ENCODE peak calls at places on chromosomes 2 and 18, in five cellular contexts. A is uterus, H is HCT116, E is A549, S is heart left ventricle. G is an unnamed sample.

GRCh38 chr2:160425794-160426193 is 67.8 kb downstream of the RBMS1 start:
- DNase-seq in A (no peak), H (no peak), E (no peak), S (no peak), G (no peak)

GRCh38 chr18:78151948-78152725 is 827.5 kb upstream of the SALL3 start:
- DNase-seq in A (no peak), H (no peak), E (no peak), S (no peak), G (no peak)

GRCh38 chr2:238462782-238463396 is 36.2 kb downstream of the ASB1 start:
- DNase-seq in A (no peak), H (peak; percentile 40), E (peak; percentile 22), S (no peak), G (peak; percentile 30)

GRCh38 chr2:237553959-237554358 is 12.4 kb upstream of the PRLH start:
- DNase-seq in A (no peak), H (no peak), E (no peak), S (no peak), G (no peak)

GRCh38 chr2:28199995-28200394 is 192.7 kb upstream of the FOSL2 start:
- DNase-seq in A (no peak), H (no peak), E (no peak), S (no peak), G (no peak)

GRCh38 chr2:9780368-9781130 is 62.7 kb upstream of the TAF1B start:
- DNase-seq in A (no peak), H (no peak), E (no peak), S (no peak), G (no peak)

GRCh38 chr18:34709104-34709503 is 994 bp upstream of the DTNA start:
- DNase-seq in A (peak; percentile 64), H (no peak), E (no peak), S (no peak), G (no peak)

GRCh38 chr2:110955546-110955945 is 165.2 kb upstream of the BCL2L11 start:
- DNase-seq in A (no peak), H (no peak), E (no peak), S (no peak), G (no peak)

GRCh38 chr2:119584469-119584868 is 40.2 kb downstream of the CFAP221 start:
- DNase-seq in A (no peak), H (no peak), E (no peak), S (no peak), G (no peak)

GRCh38 chr18:34493566-34494358 is 216.3 kb upstream of the DTNA start:
- DNase-seq in A (no peak), H (no peak), E (no peak), S (peak; percentile 27), G (no peak)

DNA sequence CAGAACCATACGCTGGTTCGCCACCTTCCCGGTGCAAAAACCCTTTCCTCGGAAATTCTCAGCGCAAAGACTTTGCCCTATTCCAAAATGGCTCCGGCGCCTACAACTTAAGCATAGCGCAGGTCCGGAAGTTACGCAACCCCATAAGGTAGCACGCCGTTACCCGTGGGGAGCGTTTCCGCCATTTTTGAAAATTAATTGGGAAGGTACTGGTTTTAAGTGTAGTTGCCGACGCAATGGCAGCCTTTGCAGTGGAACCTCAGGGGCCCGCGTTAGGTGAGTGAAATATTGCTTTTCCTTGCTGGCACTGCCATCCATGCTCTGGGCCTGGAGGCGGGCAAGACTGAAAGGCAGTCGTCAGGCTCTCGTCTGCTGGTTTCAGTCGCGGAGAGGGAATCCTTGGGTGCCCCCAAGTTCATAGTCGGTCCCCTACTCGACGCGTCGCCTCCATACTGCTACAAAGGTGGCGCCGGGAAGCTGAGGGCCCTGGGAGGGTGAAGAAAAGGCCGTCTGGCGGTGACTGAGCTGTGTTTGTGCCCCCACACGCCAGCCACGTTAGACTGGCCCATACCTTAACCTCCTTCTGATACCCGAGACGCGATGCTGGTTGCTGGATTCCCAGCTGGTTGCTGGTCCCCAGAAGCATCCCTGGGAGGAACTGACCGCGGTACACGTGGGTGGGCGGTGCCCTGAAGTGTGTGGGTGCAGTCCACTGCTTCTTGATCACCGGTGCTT is at the start of gene NUP35:
- DNase-seq in A (peak; percentile 91), H (peak; percentile 88), E (peak; percentile 56), S (peak; percentile 86), G (peak; percentile 55)
- TF ChIP-seq POLR2A in A (peak; percentile 38), H (peak; percentile 59), E (peak; percentile 45), S (no peak), G (peak; percentile 48)

GRCh38 chr2:137968477-137969417 is 4.5 kb downstream of the HNMT start:
- DNase-seq in A (no peak), H (no peak), E (no peak), S (no peak), G (no peak)
- TF ChIP-seq POLR2A in A (no peak), H (no peak), E (no peak), S (no peak), G (no peak)

GRCh38 chr2:146621656-146622055 is 1223.2 kb upstream of the ACVR2A start:
- DNase-seq in A (no peak), H (no peak), E (no peak), S (no peak), G (no peak)
- TF ChIP-seq POLR2A in A (no peak), H (no peak), E (no peak), S (no peak), G (no peak)

GRCh38 chr18:13612111-13612997 is 114.0 kb downstream of the FAM210A start:
- DNase-seq in A (no peak), H (no peak), E (no peak), S (no peak), G (no peak)
- TF ChIP-seq POLR2A in A (no peak), H (no peak), E (no peak), S (no peak), G (no peak)

GRCh38 chr2:215376103-215376780 is 59.6 kb downstream of the FN1 start:
- DNase-seq in A (no peak), H (no peak), E (no peak), S (no peak), G (no peak)
- TF ChIP-seq POLR2A in A (no peak), H (no peak), E (no peak), S (no peak), G (no peak)

DNA sequence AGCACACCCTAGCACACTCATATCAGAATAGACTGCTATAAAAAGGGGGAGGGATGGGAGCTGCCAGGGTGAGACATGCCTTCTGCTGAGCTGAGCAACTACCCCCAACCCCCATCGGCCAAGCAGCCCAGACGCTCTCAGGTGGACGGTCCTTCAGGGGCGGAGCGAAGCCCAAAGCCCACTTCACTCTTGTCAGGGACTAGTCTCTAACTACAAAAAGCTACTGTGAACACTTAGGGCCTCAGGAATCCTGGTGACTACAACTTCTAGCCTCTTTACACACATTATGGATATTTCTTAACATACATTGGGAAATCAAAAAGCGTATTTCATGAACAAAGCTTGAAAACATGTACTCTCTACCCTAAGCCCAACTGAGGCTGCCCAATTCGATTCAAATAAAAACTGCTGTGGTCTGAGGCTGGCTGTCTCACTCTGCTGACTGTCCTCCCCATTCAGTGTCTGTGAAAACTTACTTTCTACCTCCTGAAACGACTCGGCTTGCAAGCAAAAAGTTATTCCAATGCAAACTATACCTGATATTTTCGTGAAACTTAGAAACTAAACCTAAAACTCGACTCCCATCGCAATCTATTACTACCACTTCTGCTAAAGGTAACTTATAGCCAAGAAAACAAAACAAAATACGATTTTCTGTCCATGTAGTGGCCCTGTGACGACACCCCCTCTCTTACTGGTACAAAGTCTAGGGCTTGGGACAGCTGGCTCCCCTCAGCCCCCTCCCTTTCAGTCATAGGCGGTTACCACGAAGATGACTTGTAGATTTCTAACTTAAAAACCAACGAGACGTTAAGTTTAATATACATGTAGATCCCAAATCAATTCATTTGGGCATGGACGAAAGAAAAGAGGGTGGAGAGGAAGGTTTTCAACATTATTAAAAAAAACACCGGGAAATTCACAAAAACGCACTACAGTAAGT is 1.2 kb downstream of the SERTAD2 start:
- DNase-seq in A (peak; percentile 44), H (no peak), E (peak; percentile 51), S (no peak), G (peak; percentile 57)
- TF ChIP-seq POLR2A in A (peak; percentile 21), H (no peak), E (no peak), S (no peak), G (no peak)

GRCh38 chr2:165953655-165954606 is at the start of gene TTC21B:
- DNase-seq in A (peak; percentile 94), H (peak; percentile 92), E (peak; percentile 74), S (peak; percentile 96), G (peak; percentile 75)
- TF ChIP-seq POLR2A in A (peak; percentile 75), H (peak; percentile 42), E (peak; percentile 52), S (peak; percentile 64), G (peak; percentile 62)

GRCh38 chr2:233857511-233858118 is 3.3 kb upstream of the HJURP start:
- DNase-seq in A (no peak), H (no peak), E (peak; percentile 69), S (no peak), G (peak; percentile 51)

GRCh38 chr2:233854241-233854981 is at the start of gene HJURP:
- DNase-seq in A (peak; percentile 90), H (peak; percentile 91), E (peak; percentile 95), S (peak; percentile 93), G (peak; percentile 94)

GRCh38 chr2:233855345-233855744 is 1.0 kb upstream of the HJURP start:
- DNase-seq in A (no peak), H (no peak), E (no peak), S (no peak), G (no peak)

GRCh38 chr2:233853883-233854240 is 473 bp downstream of the HJURP start:
- DNase-seq in A (no peak), H (no peak), E (no peak), S (no peak), G (no peak)

GRCh38 chr2:233856184-233856583 is 1.8 kb upstream of the HJURP start:
- DNase-seq in A (no peak), H (no peak), E (no peak), S (no peak), G (no peak)
- TF ChIP-seq POLR2A in A (no peak), H (no peak), E (no peak), S (no peak), G (no peak)

GRCh38 chr18:35972197-35973000 is at the start of gene RMP24:
- DNase-seq in A (peak; percentile 93), H (peak; percentile 94), E (peak; percentile 66), S (peak; percentile 95), G (peak; percentile 77)
- TF ChIP-seq POLR2A in A (peak; percentile 43), H (peak; percentile 63), E (peak; percentile 85), S (peak; percentile 72), G (peak; percentile 76)

GRCh38 chr2:62196278-62196901 is 475 bp downstream of the B3GNT2 start:
- DNase-seq in A (peak; percentile 37), H (no peak), E (peak; percentile 52), S (peak; percentile 59), G (peak; percentile 53)
- TF ChIP-seq POLR2A in A (no peak), H (no peak), E (peak; percentile 14), S (no peak), G (peak; percentile 15)